ENCODE peak calls at places on chromosomes 6 and 20, in six cellular contexts. J is esophagus squamous epithelium, L is heart left ventricle, Q is tibial nerve, E is gastrocnemius medialis, K is HCT116. P is an unnamed sample.

GRCh38 chr20:13493143-13493542 is 145.6 kb downstream of the TASP1 start:
- DNase-seq in Q (no peak), J (no peak), L (no peak), K (no peak), E (no peak), P (no peak)

GRCh38 chr6:129195666-129196065 is 312.7 kb downstream of the LAMA2 start:
- DNase-seq in K (no peak), L (no peak), Q (no peak), J (no peak), E (no peak), P (no peak)

GRCh38 chr6:150291968-150292710 is 76.7 kb upstream of the IYD start:
- DNase-seq in J (no peak), Q (no peak), L (no peak), E (no peak), K (no peak), P (no peak)

GRCh38 chr6:168122521-168122920 is 43.5 kb upstream of the FRMD1 start:
- DNase-seq in E (no peak), J (no peak), K (no peak), L (no peak), Q (no peak), P (no peak)

GRCh38 chr6:55777461-55777860 is 97.9 kb downstream of the BMP5 start:
- DNase-seq in E (no peak), Q (no peak), L (no peak), J (no peak), K (no peak), P (no peak)

GRCh38 chr6:167855825-167856425 is 29.2 kb downstream of the AFDN start:
- DNase-seq in E (no peak), K (peak), J (no peak), Q (no peak), L (no peak), P (no peak)

GRCh38 chr6:44000164-44000842 is 126.9 kb downstream of the MRPL14 start:
- DNase-seq in E (no peak), Q (no peak), L (no peak), K (peak), J (no peak), P (peak)

GRCh38 chr6:39298061-39298460 is 16.2 kb downstream of the KCNK17 start:
- DNase-seq in E (no peak), L (no peak), Q (no peak), J (no peak), K (no peak), P (no peak)

GRCh38 chr6:100512203-100512862 is 47.6 kb upstream of the SIM1 start:
- DNase-seq in Q (no peak), E (no peak), L (no peak), K (no peak), J (no peak), P (no peak)

GRCh38 chr20:50054626-50055511 is 58.1 kb downstream of the UBE2V1 start:
- DNase-seq in L (peak), K (no peak), Q (no peak), E (no peak), J (no peak), P (no peak)

DNA sequence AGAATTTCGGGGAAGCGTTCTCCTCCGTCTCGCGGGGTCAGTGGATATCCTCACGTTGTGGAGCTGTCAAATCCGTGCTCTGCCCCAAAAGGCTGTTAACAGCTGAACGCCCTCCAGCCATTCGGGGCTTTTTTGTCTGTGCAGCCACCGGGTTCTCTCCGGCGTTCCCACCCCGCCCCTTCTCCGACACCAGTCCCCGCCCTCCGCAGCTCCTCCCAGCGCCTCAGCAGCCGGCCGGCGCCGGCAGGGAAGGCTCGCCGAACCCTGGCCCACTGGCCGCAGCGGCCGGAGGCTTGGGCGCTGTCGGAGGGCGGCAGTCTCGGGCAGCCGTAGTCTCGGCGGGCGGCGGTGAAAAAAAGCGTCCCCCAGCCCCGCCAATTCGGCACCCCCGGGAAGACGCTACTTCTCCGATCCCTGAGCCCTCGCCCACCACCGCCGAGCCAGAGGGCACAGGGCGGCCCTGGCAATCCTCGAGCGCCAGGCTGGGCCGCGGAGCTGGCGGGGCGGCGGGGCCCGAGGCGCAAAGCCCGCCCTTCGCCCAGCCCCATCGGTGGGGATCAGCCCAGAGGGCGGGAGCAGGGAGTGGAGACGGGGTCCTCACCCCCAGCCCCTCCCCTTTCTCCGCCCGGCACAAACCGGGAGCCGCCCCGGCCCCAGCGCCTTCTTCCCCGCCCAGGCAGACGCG is at the start of gene SESN1:
- DNase-seq in K (peak), J (peak), L (peak), Q (peak), E (peak), P (peak)
- TF ChIP-seq POLR2A in K (peak), J (peak), L (peak), Q (peak), E (peak), P (peak)

DNA sequence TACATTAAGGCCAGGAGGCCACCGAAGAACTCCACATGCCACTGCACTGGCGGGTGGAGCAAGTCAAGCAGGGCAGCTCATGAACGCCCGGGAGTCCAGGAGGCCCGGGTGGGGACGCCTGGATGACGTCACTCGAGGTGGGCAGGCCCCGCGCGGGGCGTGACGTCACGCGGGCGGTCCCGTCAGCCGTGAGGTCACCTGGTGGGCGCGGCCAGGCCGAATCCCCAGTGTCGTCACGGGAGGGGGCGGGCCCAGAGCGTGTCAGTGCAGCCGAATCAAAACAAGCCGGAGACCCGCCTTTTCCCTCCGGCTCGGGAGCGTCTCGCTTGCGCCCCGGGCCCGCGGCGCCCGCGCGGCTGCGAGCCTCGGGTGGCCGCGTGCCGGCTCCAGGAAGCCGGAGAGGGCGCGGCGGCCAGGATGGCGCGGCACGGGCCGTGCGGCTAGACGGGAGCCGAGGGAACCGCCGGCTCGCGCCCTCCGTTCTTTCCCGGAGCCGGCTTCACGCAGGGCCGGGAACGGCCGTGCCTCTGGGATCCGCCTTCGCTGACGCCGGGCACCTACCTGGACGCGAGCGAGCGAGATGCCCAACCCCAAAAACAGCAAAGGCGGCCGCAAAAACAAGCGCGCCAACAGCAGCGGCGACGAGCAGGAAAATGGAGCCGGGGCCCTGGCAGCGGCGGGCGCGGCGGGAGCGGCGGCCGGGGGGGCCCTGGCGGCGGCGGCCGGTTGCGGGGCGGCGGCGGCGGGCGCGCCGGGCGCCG is at the start of gene HECA:
- DNase-seq in Q (peak), K (peak), E (peak), J (peak), L (peak), P (peak)
- TF ChIP-seq POLR2A in Q (peak), K (no peak), E (peak), J (peak), L (peak), P (no peak)

DNA sequence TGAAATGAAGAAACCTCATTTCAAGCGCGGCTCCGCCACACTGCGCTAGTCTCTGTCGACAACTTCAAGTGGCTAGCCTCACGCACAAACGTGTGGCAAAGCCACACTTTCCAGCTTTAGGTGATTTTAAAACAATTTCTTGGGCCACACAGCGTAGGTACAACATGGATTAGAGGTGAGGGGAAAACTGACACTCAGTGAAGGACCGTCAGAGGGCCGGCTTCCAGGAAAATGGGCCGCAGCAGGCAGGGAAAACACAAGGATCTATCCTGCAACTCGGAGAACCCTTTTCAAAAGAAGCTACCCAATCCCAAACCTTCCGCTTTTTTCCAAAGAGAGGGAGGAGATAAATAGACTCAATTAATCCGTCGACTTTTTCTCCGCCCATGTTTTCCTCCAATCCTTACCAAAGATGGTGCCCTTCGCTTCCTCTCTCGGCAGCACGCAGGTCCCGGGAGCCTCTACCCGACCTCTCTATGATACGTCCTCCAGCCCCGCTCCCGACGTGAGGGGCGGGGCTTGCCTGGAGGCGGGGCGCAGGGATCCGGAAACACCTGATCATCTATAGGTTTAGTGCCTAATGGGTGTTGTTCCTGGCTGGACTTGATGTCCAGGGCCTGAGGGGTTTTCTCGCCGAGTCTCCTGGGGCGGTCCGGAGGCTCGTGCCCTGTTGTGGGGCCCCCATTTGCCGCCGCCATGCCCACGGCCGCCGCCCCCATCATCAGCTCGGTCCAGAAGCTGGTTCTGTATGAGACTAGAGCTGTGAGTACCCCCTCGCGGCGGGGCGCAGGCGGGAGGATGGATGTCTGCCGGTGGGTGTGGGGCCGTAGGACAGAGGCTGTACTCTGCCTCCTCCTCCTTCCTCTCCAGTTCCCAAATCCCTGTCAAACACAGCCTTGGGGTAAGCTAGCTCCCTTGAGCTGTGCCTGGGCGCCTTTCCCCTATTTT is at the start of the genes AK9 and FIG4:
- DNase-seq in J (peak), K (peak), Q (peak), E (peak), L (peak), P (peak)
- TF ChIP-seq POLR2A in J (peak), K (peak), Q (peak), E (peak), L (no peak), P (peak)

GRCh38 chr20:7031222-7031621 is 263.7 kb downstream of the BMP2 start:
- DNase-seq in E (no peak), Q (no peak), L (no peak), K (no peak), J (no peak), P (no peak)
- TF ChIP-seq POLR2A in E (no peak), Q (no peak), L (no peak), K (no peak), J (no peak), P (no peak)

GRCh38 chr6:157379656-157380457 is 1.1 kb upstream of the ZDHHC14 start:
- DNase-seq in E (peak), Q (peak), L (peak), J (peak), K (peak), P (peak)
- TF ChIP-seq POLR2A in E (peak), Q (peak), L (no peak), J (no peak), K (peak), P (no peak)

GRCh38 chr6:32645047-32645703 is 8.0 kb downstream of the HLA-DQA1 start:
- DNase-seq in L (no peak), E (no peak), K (no peak), J (no peak), Q (no peak), P (no peak)
- TF ChIP-seq POLR2A in L (no peak), E (no peak), K (no peak), J (no peak), Q (no peak), P (peak)

DNA sequence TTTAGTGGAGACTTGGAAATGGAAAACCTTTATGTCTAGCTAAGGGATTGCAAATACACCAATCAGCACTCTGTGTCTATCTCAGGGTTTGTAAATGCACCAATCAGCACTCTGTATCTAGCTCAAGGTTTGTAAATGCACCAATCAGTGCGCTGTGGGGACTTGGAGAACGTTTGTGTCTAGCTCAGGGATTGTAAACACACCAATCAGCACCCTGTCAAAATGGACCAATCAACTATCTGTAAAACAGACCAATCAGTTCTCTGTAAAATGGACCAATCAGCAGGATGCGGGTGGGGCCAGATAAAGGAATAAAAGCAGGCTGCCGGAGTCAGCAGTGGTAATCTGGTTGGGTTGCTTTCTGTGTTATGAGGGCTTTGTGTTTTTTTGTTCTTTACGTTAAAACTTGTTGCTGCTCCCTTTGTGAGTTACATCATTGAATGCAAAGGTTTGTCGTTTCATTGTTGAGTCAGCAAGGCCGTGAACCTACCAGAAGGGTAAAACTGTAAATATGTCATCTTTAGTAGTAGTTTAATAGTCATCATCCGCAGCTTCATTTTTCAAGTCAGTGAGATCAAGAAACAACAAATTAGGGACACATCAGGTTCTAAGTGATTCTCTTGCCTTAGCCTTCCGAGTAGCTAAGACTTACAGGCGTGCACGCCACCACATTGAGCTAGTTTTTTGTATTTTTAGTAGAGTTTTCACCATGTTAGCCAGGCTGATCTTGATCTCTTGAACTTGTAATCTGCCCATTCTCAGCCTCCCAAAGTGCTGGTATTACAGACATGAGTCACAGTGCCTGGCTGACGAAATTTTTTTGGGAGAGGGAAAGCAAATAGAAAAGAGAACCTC is 22.7 kb upstream of the NUP153 start:
- DNase-seq in L (no peak), J (no peak), Q (no peak), K (no peak), E (no peak), P (no peak)
- TF ChIP-seq POLR2A in L (no peak), J (no peak), Q (no peak), K (no peak), E (no peak), P (no peak)